ENCODE peak calls at places on chromosome 6, in six cellular contexts. One of them, this sample, is unnamed.

GRCh38 chr6:121533321-121533841 is 97.9 kb downstream of the GJA1 start:
- DNase-seq in breast epithelium: peak
- DNase-seq in uterus: no peak
- DNase-seq in IMR-90: no peak
- DNase-seq in adrenal gland: no peak
- DNase-seq in heart left ventricle: no peak
- DNase-seq in this sample: no peak

GRCh38 chr6:28673800-28674671 is 148.4 kb downstream of the GPX5 start:
- DNase-seq in adrenal gland: peak
- DNase-seq in IMR-90: peak
- DNase-seq in uterus: no peak
- DNase-seq in breast epithelium: no peak
- DNase-seq in heart left ventricle: no peak
- DNase-seq in this sample: no peak

GRCh38 chr6:15089569-15090144 is 156.2 kb upstream of the JARID2 start:
- DNase-seq in heart left ventricle: no peak
- DNase-seq in uterus: peak
- DNase-seq in breast epithelium: peak
- DNase-seq in adrenal gland: peak
- DNase-seq in IMR-90: no peak
- DNase-seq in this sample: no peak

GRCh38 chr6:57307850-57308249 is 9.6 kb upstream of the PRIM2 start:
- DNase-seq in uterus: no peak
- DNase-seq in breast epithelium: no peak
- DNase-seq in adrenal gland: no peak
- DNase-seq in IMR-90: peak
- DNase-seq in heart left ventricle: no peak
- DNase-seq in this sample: no peak

GRCh38 chr6:144953552-144954240 is 668.6 kb downstream of the UTRN start:
- DNase-seq in IMR-90: peak
- DNase-seq in heart left ventricle: no peak
- DNase-seq in breast epithelium: no peak
- DNase-seq in uterus: no peak
- DNase-seq in adrenal gland: no peak
- DNase-seq in this sample: no peak

GRCh38 chr6:106439459-106439858 is 78.9 kb downstream of the CRYBG1 start:
- DNase-seq in heart left ventricle: no peak
- DNase-seq in breast epithelium: no peak
- DNase-seq in uterus: no peak
- DNase-seq in adrenal gland: no peak
- DNase-seq in IMR-90: no peak
- DNase-seq in this sample: no peak

GRCh38 chr6:41577865-41578713 is 31.9 kb downstream of the FOXP4 start:
- DNase-seq in breast epithelium: peak
- DNase-seq in uterus: no peak
- DNase-seq in heart left ventricle: no peak
- DNase-seq in IMR-90: peak
- DNase-seq in adrenal gland: no peak
- DNase-seq in this sample: no peak

GRCh38 chr6:106501836-106502447 is 127.4 kb downstream of the RTN4IP1 start:
- DNase-seq in adrenal gland: no peak
- DNase-seq in heart left ventricle: no peak
- DNase-seq in uterus: no peak
- DNase-seq in breast epithelium: no peak
- DNase-seq in IMR-90: no peak
- DNase-seq in this sample: no peak

DNA sequence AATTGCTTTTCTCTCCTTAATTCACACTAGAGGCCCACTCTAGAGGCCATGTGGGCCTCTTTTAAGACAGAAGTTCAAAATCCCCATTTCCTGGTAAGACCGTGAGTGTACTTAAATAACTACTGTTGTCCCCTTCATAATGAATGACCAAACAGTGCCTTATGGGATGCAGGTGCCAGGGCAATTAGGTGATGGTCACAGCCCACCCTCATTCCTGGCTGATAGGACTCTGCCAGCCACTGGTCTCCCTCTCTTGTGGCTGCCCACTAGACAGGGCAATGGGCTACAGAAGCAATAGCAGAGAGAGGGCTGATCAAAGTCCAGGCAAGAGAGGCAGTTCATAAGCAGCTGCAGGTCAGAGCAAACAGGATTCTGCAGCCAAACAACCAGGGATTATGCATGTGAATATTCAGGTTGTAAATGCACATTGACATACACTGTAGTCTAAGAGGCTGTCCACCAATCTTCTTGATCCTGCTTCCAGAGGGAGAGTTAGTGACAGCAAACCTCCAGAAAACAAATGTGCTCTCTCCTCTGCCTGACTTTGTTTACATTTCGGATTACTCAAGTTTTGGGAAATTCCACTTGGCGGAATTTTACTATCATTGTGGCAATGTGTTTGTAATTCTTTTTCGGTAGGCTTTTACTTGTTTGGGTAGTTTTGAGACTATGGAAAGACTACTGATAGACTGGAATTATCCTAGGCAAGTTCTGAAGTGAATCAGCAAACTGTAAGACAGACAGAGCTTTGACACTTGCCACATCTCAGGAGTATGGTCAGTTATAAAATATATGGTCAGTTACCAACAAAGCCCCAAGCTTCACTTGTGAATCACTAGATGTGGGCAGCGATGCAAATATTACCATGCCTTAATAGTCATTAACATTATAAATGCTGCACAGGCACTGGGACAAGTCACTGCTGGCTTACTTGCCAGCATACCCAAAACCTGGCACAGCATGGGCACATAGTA is 12.8 kb downstream of the PTPRK start:
- DNase-seq in breast epithelium: no peak
- DNase-seq in uterus: no peak
- DNase-seq in IMR-90: peak
- DNase-seq in adrenal gland: no peak
- DNase-seq in heart left ventricle: no peak
- DNase-seq in this sample: no peak
- TF ChIP-seq POLR2A in breast epithelium: no peak
- TF ChIP-seq POLR2A in uterus: no peak
- TF ChIP-seq POLR2A in IMR-90: no peak
- TF ChIP-seq POLR2A in adrenal gland: no peak
- TF ChIP-seq POLR2A in heart left ventricle: no peak
- TF ChIP-seq POLR2A in this sample: no peak

DNA sequence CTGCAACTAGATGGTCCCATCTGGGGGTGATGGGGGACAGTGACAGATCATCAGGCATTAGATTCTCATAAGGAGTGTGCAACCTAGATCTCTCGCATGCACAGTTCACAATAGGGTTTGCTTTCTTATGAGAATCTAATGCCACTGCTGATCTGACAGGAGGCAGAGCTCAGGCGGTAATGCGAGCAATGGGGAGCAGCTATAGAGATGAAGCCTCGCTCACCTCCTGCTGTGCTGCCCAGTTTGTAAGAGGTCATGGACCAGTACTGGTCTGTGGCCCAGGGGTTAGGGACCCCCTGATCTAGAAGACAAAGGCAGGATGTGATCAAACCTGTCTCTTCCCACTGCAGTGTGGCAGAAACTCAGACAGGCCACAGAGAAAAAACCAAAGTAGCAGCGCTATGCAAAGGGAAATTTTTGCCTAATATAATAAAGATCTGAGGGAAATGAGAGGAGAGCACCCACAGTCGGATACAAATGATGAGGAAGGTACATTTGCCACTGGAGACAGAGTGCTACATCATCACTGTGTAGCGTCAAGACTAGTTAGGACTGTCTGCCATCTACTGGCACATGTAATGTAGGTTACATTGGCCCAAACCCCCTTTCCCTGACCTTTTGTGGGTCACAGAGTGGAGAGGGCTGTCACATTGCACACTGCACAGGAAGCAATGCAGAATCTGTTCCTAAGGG is 4.1 kb upstream of the LY86 start:
- DNase-seq in uterus: no peak
- DNase-seq in breast epithelium: no peak
- DNase-seq in heart left ventricle: no peak
- DNase-seq in adrenal gland: no peak
- DNase-seq in IMR-90: no peak
- DNase-seq in this sample: no peak
- TF ChIP-seq CTCF in uterus: no peak
- TF ChIP-seq CTCF in breast epithelium: no peak
- TF ChIP-seq CTCF in heart left ventricle: no peak
- TF ChIP-seq CTCF in adrenal gland: no peak
- TF ChIP-seq CTCF in IMR-90: no peak
- TF ChIP-seq CTCF in this sample: no peak

GRCh38 chr6:116616757-116617093 is 446 bp downstream of the RSPH4A start:
- DNase-seq in heart left ventricle: peak
- DNase-seq in breast epithelium: no peak
- DNase-seq in adrenal gland: peak
- DNase-seq in uterus: no peak
- DNase-seq in IMR-90: no peak
- DNase-seq in this sample: no peak

GRCh38 chr6:116611020-116611419 is 5.3 kb upstream of the RSPH4A start:
- DNase-seq in IMR-90: no peak
- DNase-seq in breast epithelium: no peak
- DNase-seq in uterus: no peak
- DNase-seq in heart left ventricle: no peak
- DNase-seq in adrenal gland: no peak
- DNase-seq in this sample: no peak

DNA sequence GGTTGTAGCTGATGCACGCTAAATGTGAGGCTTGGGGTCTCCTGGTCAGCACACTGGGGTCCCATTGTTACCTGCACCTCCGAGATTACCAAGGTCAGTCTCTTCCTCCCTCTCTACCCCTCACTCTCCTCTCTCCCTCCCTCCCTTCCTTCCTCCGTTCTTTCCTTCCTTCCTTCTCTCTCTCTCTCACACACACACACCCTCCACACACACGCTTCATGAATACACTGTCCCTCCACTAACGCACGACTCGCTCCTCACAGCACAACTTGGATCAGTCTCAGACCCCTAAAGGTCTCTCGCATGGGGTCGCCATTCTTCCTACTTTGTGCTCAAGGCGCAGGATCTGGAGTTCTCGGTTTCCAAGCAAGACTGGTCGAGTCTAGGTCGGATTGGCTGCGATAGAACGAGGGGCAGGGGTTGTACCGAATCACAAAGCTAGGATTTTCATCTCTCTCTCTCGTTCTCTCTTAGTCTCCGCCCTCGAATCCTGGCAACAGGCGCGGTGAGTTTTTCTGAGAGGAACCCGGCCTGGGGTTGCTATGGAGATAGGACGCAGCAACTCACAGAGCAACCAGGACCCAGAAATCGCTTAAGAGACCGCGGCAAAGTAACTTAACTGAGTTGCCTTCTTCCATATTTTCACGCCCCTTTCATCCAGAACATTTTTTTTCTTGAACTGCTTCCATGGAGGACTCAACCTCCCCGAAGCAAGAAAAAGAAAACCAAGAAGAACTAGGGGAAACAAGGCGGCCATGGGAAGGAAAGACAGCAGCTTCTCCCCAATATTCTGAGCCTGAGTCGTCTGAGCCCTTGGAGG is at the start of gene RSPH4A:
- DNase-seq in uterus: peak
- DNase-seq in breast epithelium: peak
- DNase-seq in adrenal gland: peak
- DNase-seq in IMR-90: peak
- DNase-seq in heart left ventricle: peak
- DNase-seq in this sample: peak
- TF ChIP-seq POLR2A in uterus: no peak
- TF ChIP-seq POLR2A in breast epithelium: no peak
- TF ChIP-seq POLR2A in adrenal gland: no peak
- TF ChIP-seq POLR2A in IMR-90: no peak
- TF ChIP-seq POLR2A in heart left ventricle: no peak
- TF ChIP-seq POLR2A in this sample: no peak

GRCh38 chr6:31534011-31534410 is 5.2 kb downstream of the MCCD1 start:
- DNase-seq in breast epithelium: no peak
- DNase-seq in IMR-90: no peak
- DNase-seq in uterus: no peak
- DNase-seq in adrenal gland: no peak
- DNase-seq in heart left ventricle: no peak
- DNase-seq in this sample: no peak

GRCh38 chr6:31533455-31533841 is 4.7 kb downstream of the MCCD1 start:
- DNase-seq in breast epithelium: no peak
- DNase-seq in IMR-90: no peak
- DNase-seq in adrenal gland: no peak
- DNase-seq in heart left ventricle: no peak
- DNase-seq in uterus: no peak
- DNase-seq in this sample: no peak

GRCh38 chr6:31534521-31535040 is 5.8 kb downstream of the MCCD1 start:
- DNase-seq in heart left ventricle: no peak
- DNase-seq in IMR-90: no peak
- DNase-seq in uterus: no peak
- DNase-seq in adrenal gland: no peak
- DNase-seq in breast epithelium: no peak
- DNase-seq in this sample: no peak

GRCh38 chr6:31532644-31533454 is 4.1 kb downstream of the MCCD1 start:
- DNase-seq in uterus: no peak
- DNase-seq in breast epithelium: no peak
- DNase-seq in adrenal gland: no peak
- DNase-seq in heart left ventricle: no peak
- DNase-seq in IMR-90: no peak
- DNase-seq in this sample: no peak

DNA sequence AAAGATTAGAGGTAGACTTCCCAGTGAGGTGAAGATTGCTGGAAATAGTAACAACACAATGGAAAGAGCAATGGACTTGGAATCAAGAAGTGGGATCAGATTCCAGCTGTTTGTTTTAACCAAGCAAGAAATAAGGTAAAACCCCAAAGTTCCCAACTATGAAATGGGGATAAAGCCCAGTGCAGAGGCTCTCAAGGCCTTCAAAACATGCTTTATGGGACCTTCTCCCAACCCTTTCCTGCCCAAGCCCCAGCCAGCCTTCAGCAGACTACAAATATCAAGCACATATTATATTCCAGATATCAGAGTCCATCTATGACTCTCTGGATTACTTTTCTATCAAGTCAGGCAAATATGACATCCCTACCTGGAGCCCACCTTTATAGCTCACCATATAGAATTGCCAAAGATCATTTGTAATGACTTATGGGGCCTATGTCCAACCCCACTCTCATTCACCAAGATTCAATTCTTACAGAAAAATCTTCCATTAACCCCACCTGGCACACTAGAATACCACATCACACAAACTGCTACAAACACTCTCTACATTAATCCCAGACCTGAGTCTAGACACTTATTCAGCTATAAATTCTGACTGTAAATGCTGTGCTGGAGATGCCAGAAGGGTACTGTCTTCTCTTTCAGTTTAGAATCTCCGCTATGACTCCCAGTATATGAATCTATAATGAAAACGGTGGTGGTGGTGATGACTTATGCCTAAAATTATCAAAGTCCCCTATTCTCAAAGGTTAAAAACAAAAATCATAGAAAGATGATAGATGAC is 6.1 kb downstream of the DDX39B start:
- DNase-seq in breast epithelium: no peak
- DNase-seq in IMR-90: no peak
- DNase-seq in heart left ventricle: no peak
- DNase-seq in adrenal gland: no peak
- DNase-seq in uterus: no peak
- DNase-seq in this sample: no peak
- TF ChIP-seq CTCF in breast epithelium: no peak
- TF ChIP-seq CTCF in IMR-90: no peak
- TF ChIP-seq CTCF in heart left ventricle: no peak
- TF ChIP-seq CTCF in adrenal gland: no peak
- TF ChIP-seq CTCF in uterus: no peak
- TF ChIP-seq CTCF in this sample: no peak

This sample was measured in esophagus squamous epithelium.